ENCODE peak calls at places on chromosome 1, in six cellular contexts. T, L, Y, F, A and J are unnamed samples.

GRCh38 chr1:212428496-212428895 is 4.2 kb upstream of the NENF start:
- DNase-seq in Y (no peak), F (no peak), L (peak; percentile 30), A (no peak), T (peak; percentile 17), J (no peak)

GRCh38 chr1:59214764-59215208 is 82.1 kb upstream of the FGGY start:
- DNase-seq in Y (no peak), T (peak; percentile 43), L (no peak), F (no peak), A (no peak), J (no peak)

GRCh38 chr1:15764269-15764764 is 5.7 kb downstream of the FBLIM1 start:
- DNase-seq in L (peak; percentile 65), Y (no peak), T (no peak), F (peak; percentile 28), A (no peak), J (no peak)

GRCh38 chr1:25685211-25685750 is 68.7 kb downstream of the MAN1C1 start:
- DNase-seq in T (no peak), F (no peak), Y (no peak), A (no peak), L (no peak), J (no peak)

GRCh38 chr1:224542783-224543440 is 73.2 kb upstream of the CNIH3 start:
- DNase-seq in T (peak; percentile 98), A (no peak), Y (no peak), L (peak; percentile 92), F (peak; percentile 61), J (no peak)

GRCh38 chr1:218317061-218317460 is 28.1 kb upstream of the TGFB2 start:
- DNase-seq in T (peak; percentile 50), L (no peak), F (no peak), Y (no peak), A (no peak), J (no peak)

GRCh38 chr1:227697321-227697864 is 37.7 kb downstream of the JMJD4 start:
- DNase-seq in A (no peak), T (no peak), L (no peak), Y (no peak), F (no peak), J (no peak)

GRCh38 chr1:110259770-110260169 is 49.7 kb downstream of the KCNC4 start:
- DNase-seq in Y (no peak), A (no peak), T (no peak), L (peak; percentile 73), F (no peak), J (no peak)